ENCODE peak calls at places on chromosome 20, in four cellular contexts. T is NCI-H748 treated with DMSO at 0.1 percent for 48 hours; M is stimulated activated CD8-positive, alpha-beta memory T cell treated with anti-CD3 and anti-CD28 coated beads, Interleukin-4, amount 100 ng/mL, for 4 hours; Z is activated T-helper 1 cell treated with anti-CD3 and anti-CD28 coated beads, Interleukin-2, amount 50 U/mL, for 16 hours. Q is an unnamed sample.

GRCh38 chr20:34980543-34981213 is 25.0 kb downstream of the MYH7B start:
- DNase-seq in Z (no peak), T (no peak), M (no peak), Q (no peak)

GRCh38 chr20:44395183-44395962 is 39.9 kb downstream of the HNF4A start:
- DNase-seq in M (no peak), Z (no peak), T (no peak), Q (no peak)

GRCh38 chr20:1664911-1665310 is 7.3 kb upstream of the SIRPG start:
- DNase-seq in M (no peak), Z (peak), T (no peak), Q (peak)

GRCh38 chr20:61886721-61887658 is 178.7 kb downstream of the TAF4 start:
- DNase-seq in T (peak), Z (no peak), M (no peak), Q (peak)

GRCh38 chr20:21322921-21323321 is 19.8 kb downstream of the XRN2 start:
- DNase-seq in Z (no peak), T (no peak), M (no peak), Q (no peak)

GRCh38 chr20:22836877-22837276 is 198.2 kb upstream of the SSTR4 start:
- DNase-seq in M (no peak), Z (no peak), T (no peak), Q (no peak)

GRCh38 chr20:16729565-16730460 is at the start of gene SNRPB2:
- DNase-seq in T (peak), Z (peak), M (peak), Q (peak)

GRCh38 chr20:50234288-50234687 is 43.7 kb downstream of the CEBPB start:
- DNase-seq in T (no peak), M (no peak), Z (no peak), Q (peak)

GRCh38 chr20:4787069-4787468 is 65.4 kb downstream of the PRND start:
- DNase-seq in T (no peak), M (no peak), Z (no peak), Q (no peak)

GRCh38 chr20:21514553-21515251 is 838 bp upstream of the NKX2-2 start:
- DNase-seq in M (no peak), Z (no peak), T (no peak), Q (no peak)

GRCh38 chr20:35578469-35578868 is 36.6 kb downstream of the ERGIC3 start:
- DNase-seq in Z (no peak), T (no peak), M (no peak), Q (no peak)

GRCh38 chr20:46520976-46521579 is 7.7 kb upstream of the ZNF334 start:
- DNase-seq in T (peak), Z (no peak), M (peak), Q (peak)

GRCh38 chr20:42179768-42180167 is 561.6 kb upstream of the CHD6 start:
- DNase-seq in M (no peak), Z (no peak), T (no peak), Q (peak)

GRCh38 chr20:59434950-59435349 is 134.5 kb downstream of the EDN3 start:
- DNase-seq in T (peak), M (no peak), Z (no peak), Q (no peak)

GRCh38 chr20:42836339-42836738 is 353.4 kb downstream of the PTPRT start:
- DNase-seq in M (no peak), T (no peak), Z (no peak), Q (no peak)

GRCh38 chr20:32945710-32946221 is 58.5 kb downstream of the SUN5 start:
- DNase-seq in Z (no peak), M (no peak), T (peak), Q (peak)

GRCh38 chr20:54014301-54014914 is 56.0 kb downstream of the BCAS1 start:
- DNase-seq in Z (no peak), T (no peak), M (no peak), Q (no peak)

GRCh38 chr20:61056136-61056535 is 195.9 kb upstream of the CDH4 start:
- DNase-seq in Z (no peak), T (no peak), M (no peak), Q (no peak)

GRCh38 chr20:15673206-15673605 is 900.0 kb downstream of the KIF16B start:
- DNase-seq in M (no peak), Z (no peak), T (no peak), Q (no peak)

GRCh38 chr20:42549496-42549895 is 640.2 kb downstream of the PTPRT start:
- DNase-seq in T (peak), M (no peak), Z (no peak), Q (no peak)

GRCh38 chr20:53024121-53024520 is 52.0 kb downstream of the TSHZ2 start:
- DNase-seq in M (no peak), T (no peak), Z (no peak), Q (no peak)

GRCh38 chr20:35595901-35596300 is 19.7 kb upstream of the SPAG4 start:
- DNase-seq in Z (no peak), T (no peak), M (no peak), Q (no peak)

GRCh38 chr20:23179766-23180403 is 93.8 kb upstream of the CD93 start:
- DNase-seq in Z (no peak), M (no peak), T (no peak), Q (no peak)

GRCh38 chr20:9977629-9978028 is 57.2 kb upstream of the ANKEF1 start:
- DNase-seq in M (no peak), T (no peak), Z (no peak), Q (no peak)

GRCh38 chr20:11766961-11767360 is 150.7 kb upstream of the BTBD3 start:
- DNase-seq in Z (no peak), M (no peak), T (no peak), Q (no peak)

GRCh38 chr20:33433465-33433864 is 10.1 kb downstream of the SNTA1 start:
- DNase-seq in Z (no peak), M (no peak), T (no peak), Q (no peak)

GRCh38 chr20:18543932-18544331 is 23.3 kb upstream of the SMIM26 start:
- DNase-seq in T (peak), M (no peak), Z (no peak), Q (no peak)

GRCh38 chr20:16760431-16761304 is 12.5 kb downstream of the OTOR start:
- DNase-seq in T (no peak), Z (no peak), M (no peak), Q (no peak)

GRCh38 chr20:32484221-32485125 is 100.7 kb downstream of the NOL4L start:
- DNase-seq in T (peak), M (no peak), Z (no peak), Q (no peak)

GRCh38 chr20:34171640-34172039 is 59.6 kb upstream of the EIF2S2 start:
- DNase-seq in M (no peak), T (no peak), Z (no peak), Q (no peak)

GRCh38 chr20:63703471-63703975 is 4.3 kb downstream of the ARFRP1 start:
- DNase-seq in Z (no peak), M (no peak), T (no peak), Q (no peak)

GRCh38 chr20:37745553-37745952 is 51.7 kb downstream of the CTNNBL1 start:
- DNase-seq in T (no peak), Z (no peak), M (no peak), Q (no peak)

GRCh38 chr20:51592564-51592963 is 50.0 kb upstream of the NFATC2 start:
- DNase-seq in T (no peak), M (no peak), Z (no peak), Q (no peak)

GRCh38 chr20:43191946-43192847 is 2.5 kb upstream of the PTPRT start:
- DNase-seq in M (no peak), Z (no peak), T (peak), Q (peak)

GRCh38 chr20:29314294-29314693 is 1943.2 kb upstream of the DEFB115 start:
- DNase-seq in M (no peak), T (no peak), Z (no peak), Q (no peak)

GRCh38 chr20:63318391-63319163 is 25.6 kb downstream of the COL20A1 start:
- DNase-seq in Z (no peak), T (no peak), M (no peak), Q (no peak)

GRCh38 chr20:61932711-61933480 is 132.8 kb downstream of the TAF4 start:
- DNase-seq in Z (no peak), T (no peak), M (no peak), Q (no peak)

Q was measured in GM12865.